ENCODE peak calls at places on chromosome 11, in six cellular contexts. One of them, this sample, is unnamed.

GRCh38 chr11:78161937-78162336 is 22.5 kb upstream of the ALG8 start:
- DNase-seq in trophoblast cell: no peak
- DNase-seq in neuronal stem cell: no peak
- DNase-seq in IMR-90: peak
- DNase-seq in H1: no peak
- DNase-seq in mesenchymal stem cell: peak
- DNase-seq in this sample: no peak

GRCh38 chr11:20501971-20502370 is 97.4 kb upstream of the SLC6A5 start:
- DNase-seq in trophoblast cell: no peak
- DNase-seq in neuronal stem cell: no peak
- DNase-seq in IMR-90: no peak
- DNase-seq in H1: no peak
- DNase-seq in mesenchymal stem cell: no peak
- DNase-seq in this sample: no peak

GRCh38 chr11:61803889-61804647 is 11.4 kb downstream of the FEN1 start:
- DNase-seq in trophoblast cell: no peak
- DNase-seq in neuronal stem cell: no peak
- DNase-seq in IMR-90: peak
- DNase-seq in H1: no peak
- DNase-seq in mesenchymal stem cell: no peak
- DNase-seq in this sample: no peak

GRCh38 chr11:126059238-126059761 is 3.4 kb downstream of the CDON start:
- DNase-seq in trophoblast cell: no peak
- DNase-seq in neuronal stem cell: no peak
- DNase-seq in IMR-90: no peak
- DNase-seq in H1: no peak
- DNase-seq in mesenchymal stem cell: no peak
- DNase-seq in this sample: no peak

GRCh38 chr11:9774591-9775392 is 110.9 kb downstream of the SWAP70 start:
- DNase-seq in trophoblast cell: peak
- DNase-seq in neuronal stem cell: no peak
- DNase-seq in IMR-90: peak
- DNase-seq in H1: no peak
- DNase-seq in mesenchymal stem cell: peak
- DNase-seq in this sample: no peak

GRCh38 chr11:11805228-11805627 is 36.5 kb upstream of the USP47 start:
- DNase-seq in trophoblast cell: no peak
- DNase-seq in neuronal stem cell: no peak
- DNase-seq in IMR-90: no peak
- DNase-seq in H1: no peak
- DNase-seq in mesenchymal stem cell: no peak
- DNase-seq in this sample: no peak

GRCh38 chr11:76623884-76624419 is 46.6 kb downstream of the LRRC32 start:
- DNase-seq in trophoblast cell: no peak
- DNase-seq in neuronal stem cell: no peak
- DNase-seq in IMR-90: no peak
- DNase-seq in H1: no peak
- DNase-seq in mesenchymal stem cell: no peak
- DNase-seq in this sample: no peak

GRCh38 chr11:18369398-18369797 is 25.0 kb upstream of the LDHA start:
- DNase-seq in trophoblast cell: no peak
- DNase-seq in neuronal stem cell: no peak
- DNase-seq in IMR-90: no peak
- DNase-seq in H1: no peak
- DNase-seq in mesenchymal stem cell: no peak
- DNase-seq in this sample: no peak

GRCh38 chr11:35040221-35040942 is 98.6 kb upstream of the CD44 start:
- DNase-seq in trophoblast cell: peak
- DNase-seq in neuronal stem cell: no peak
- DNase-seq in IMR-90: peak
- DNase-seq in H1: no peak
- DNase-seq in mesenchymal stem cell: peak
- DNase-seq in this sample: no peak

GRCh38 chr11:109267293-109268095 is 154.5 kb upstream of the C11orf87 start:
- DNase-seq in trophoblast cell: no peak
- DNase-seq in neuronal stem cell: no peak
- DNase-seq in IMR-90: no peak
- DNase-seq in H1: no peak
- DNase-seq in mesenchymal stem cell: peak
- DNase-seq in this sample: no peak

GRCh38 chr11:66251811-66252210 is 16.6 kb upstream of the RAB1B start:
- DNase-seq in trophoblast cell: no peak
- DNase-seq in neuronal stem cell: no peak
- DNase-seq in IMR-90: no peak
- DNase-seq in H1: no peak
- DNase-seq in mesenchymal stem cell: no peak
- DNase-seq in this sample: no peak

GRCh38 chr11:114180301-114181055 is 115.7 kb upstream of the NNMT start:
- DNase-seq in trophoblast cell: peak
- DNase-seq in neuronal stem cell: no peak
- DNase-seq in IMR-90: no peak
- DNase-seq in H1: no peak
- DNase-seq in mesenchymal stem cell: peak
- DNase-seq in this sample: peak

GRCh38 chr11:44950036-44950624 is 553 bp downstream of the TP53I11 start:
- DNase-seq in trophoblast cell: no peak
- DNase-seq in neuronal stem cell: peak
- DNase-seq in IMR-90: no peak
- DNase-seq in H1: peak
- DNase-seq in mesenchymal stem cell: no peak
- DNase-seq in this sample: no peak

GRCh38 chr11:121104223-121104831 is 3.3 kb downstream of the TECTA start:
- DNase-seq in trophoblast cell: no peak
- DNase-seq in neuronal stem cell: no peak
- DNase-seq in IMR-90: no peak
- DNase-seq in H1: peak
- DNase-seq in mesenchymal stem cell: no peak
- DNase-seq in this sample: peak

DNA sequence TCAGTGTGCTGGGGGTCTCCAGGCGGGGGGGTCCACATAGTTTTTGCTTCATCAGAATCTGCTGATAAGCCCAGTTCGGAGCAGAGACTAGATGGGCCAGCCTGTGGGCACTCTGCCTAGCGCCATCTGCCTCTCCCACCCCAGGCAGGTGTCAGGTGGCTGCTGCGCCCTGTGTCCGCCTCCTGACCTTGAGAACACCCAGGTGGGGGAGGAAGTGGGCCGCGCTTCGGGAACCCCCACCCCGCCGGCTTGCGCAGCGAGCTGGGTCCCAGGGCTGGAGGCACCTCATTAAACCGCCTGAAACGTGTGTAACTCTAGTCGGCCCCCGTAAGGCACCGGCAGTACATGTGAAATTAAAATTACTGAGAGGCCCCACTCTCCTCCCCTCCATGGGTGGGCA is 113.6 kb downstream of the KCNQ1 start:
- DNase-seq in trophoblast cell: no peak
- DNase-seq in neuronal stem cell: no peak
- DNase-seq in IMR-90: no peak
- DNase-seq in H1: no peak
- DNase-seq in mesenchymal stem cell: no peak
- DNase-seq in this sample: no peak
- H2BK5ac ChIP-seq in trophoblast cell: no peak
- H2BK5ac ChIP-seq in neuronal stem cell: no peak
- H2BK5ac ChIP-seq in IMR-90: no peak
- H2BK5ac ChIP-seq in H1: no peak
- H2BK5ac ChIP-seq in mesenchymal stem cell: no peak
- H2BK5ac ChIP-seq in this sample: no peak

GRCh38 chr11:117940736-117941135 is 11.5 kb upstream of the TMPRSS13 start:
- DNase-seq in trophoblast cell: no peak
- DNase-seq in neuronal stem cell: no peak
- DNase-seq in IMR-90: no peak
- DNase-seq in H1: peak
- DNase-seq in mesenchymal stem cell: no peak
- DNase-seq in this sample: no peak
- H4K91ac ChIP-seq in trophoblast cell: no peak
- H4K91ac ChIP-seq in neuronal stem cell: no peak
- H4K91ac ChIP-seq in IMR-90: no peak
- H4K91ac ChIP-seq in H1: no peak
- H4K91ac ChIP-seq in mesenchymal stem cell: no peak
- H4K91ac ChIP-seq in this sample: no peak

DNA sequence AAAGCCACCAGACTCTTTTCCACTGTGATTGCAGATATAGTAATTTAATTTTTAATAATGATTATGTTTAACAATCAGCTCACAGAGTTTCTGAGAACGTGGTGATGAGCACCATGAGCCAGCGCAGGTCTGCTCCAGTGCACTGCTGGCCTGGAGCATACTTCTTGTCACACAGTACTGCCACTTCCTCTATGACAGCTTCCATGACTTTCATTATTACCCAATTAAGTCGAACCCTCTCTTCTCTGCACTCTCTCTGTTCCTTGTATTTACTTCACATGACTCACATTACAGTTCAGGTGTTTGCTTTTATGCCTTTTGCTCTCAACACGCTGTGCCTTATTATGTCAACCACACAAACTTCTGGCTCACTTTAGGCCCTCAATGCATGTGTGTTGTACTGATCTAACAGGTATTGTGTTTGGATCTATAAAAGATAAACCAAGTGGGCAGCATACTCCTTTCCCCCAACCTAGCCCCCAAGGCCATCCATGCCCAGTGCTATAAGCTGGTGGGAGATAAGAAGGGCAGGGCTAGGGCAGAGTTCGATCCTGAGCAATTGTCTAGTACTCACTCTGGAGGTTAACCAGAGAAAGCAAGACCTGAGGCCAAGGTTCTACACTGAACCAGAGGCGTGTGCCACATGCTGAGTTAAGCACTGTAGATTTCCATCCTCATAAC is 356.4 kb downstream of the INSC start:
- DNase-seq in trophoblast cell: no peak
- DNase-seq in neuronal stem cell: no peak
- DNase-seq in IMR-90: no peak
- DNase-seq in H1: no peak
- DNase-seq in mesenchymal stem cell: no peak
- DNase-seq in this sample: no peak
- H3K4me2 ChIP-seq in trophoblast cell: no peak
- H3K4me2 ChIP-seq in neuronal stem cell: no peak
- H3K4me2 ChIP-seq in IMR-90: no peak
- H3K4me2 ChIP-seq in H1: no peak
- H3K4me2 ChIP-seq in mesenchymal stem cell: no peak
- H3K4me2 ChIP-seq in this sample: peak

DNA sequence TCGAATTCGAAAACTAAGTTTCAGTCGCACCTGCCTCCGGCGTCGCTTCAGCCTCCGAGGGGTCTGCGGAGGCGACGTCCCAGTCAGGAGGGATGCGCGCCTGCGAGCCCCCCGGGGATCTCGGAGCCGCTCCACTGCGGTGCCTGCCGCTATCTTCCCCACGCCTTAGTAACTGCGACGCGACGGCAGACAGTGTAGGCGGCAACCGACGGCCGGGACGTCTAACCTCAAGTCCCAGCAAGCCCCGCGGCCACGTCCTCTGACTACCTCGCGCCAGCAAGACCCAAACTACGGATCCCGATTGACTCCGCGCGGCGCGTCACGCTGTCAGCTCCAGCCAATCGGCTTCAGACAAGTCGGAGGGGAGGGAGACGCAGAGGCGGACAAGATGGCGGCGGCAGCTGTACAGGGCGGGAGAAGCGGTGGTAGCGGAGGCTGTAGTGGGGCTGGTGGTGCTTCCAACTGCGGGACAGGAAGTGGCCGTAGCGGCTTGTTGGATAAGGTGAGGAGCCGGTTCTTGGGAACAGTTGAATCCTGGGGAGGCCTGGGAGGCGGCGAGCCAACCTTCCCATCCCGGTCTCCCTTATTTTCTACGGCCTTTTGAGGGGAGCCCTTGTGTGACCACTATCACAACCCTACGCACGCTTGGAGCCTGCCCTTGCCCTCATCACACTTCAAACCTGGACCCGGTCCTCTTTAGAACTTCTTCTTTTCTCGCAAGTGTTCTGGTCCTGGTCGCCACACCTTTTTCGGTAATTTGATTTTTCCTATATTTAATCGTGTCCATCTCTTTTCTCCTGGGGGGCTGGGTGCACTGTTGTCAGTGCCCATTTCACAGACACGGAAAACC is at the start of the genes SPCS2 and XRRA1:
- DNase-seq in trophoblast cell: peak
- DNase-seq in neuronal stem cell: peak
- DNase-seq in IMR-90: peak
- DNase-seq in H1: peak
- DNase-seq in mesenchymal stem cell: peak
- DNase-seq in this sample: peak
- H2BK5ac ChIP-seq in trophoblast cell: peak
- H2BK5ac ChIP-seq in neuronal stem cell: peak
- H2BK5ac ChIP-seq in IMR-90: peak
- H2BK5ac ChIP-seq in H1: peak
- H2BK5ac ChIP-seq in mesenchymal stem cell: peak
- H2BK5ac ChIP-seq in this sample: no peak

DNA sequence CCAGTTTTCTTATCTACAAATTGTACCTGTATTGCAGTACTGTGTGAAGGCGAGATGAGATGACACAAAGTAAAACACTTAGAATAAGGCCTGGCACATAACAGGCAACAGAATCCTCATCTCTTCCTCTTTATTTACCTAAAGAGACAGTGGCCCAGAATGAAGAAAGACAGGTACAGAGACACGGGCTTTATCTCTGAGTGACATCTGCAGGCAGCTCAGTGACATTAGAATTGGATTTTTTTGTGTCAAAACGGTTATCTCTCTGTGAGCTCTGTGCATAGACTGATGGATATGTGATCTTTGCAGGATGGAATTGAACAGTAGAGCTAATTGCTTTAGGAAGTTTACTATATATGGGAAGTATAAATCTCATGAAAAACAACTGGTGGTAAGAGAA is 36.2 kb upstream of the TRPC6 start:
- DNase-seq in trophoblast cell: no peak
- DNase-seq in neuronal stem cell: no peak
- DNase-seq in IMR-90: no peak
- DNase-seq in H1: no peak
- DNase-seq in mesenchymal stem cell: no peak
- DNase-seq in this sample: no peak
- H4K91ac ChIP-seq in trophoblast cell: no peak
- H4K91ac ChIP-seq in neuronal stem cell: no peak
- H4K91ac ChIP-seq in IMR-90: no peak
- H4K91ac ChIP-seq in H1: no peak
- H4K91ac ChIP-seq in mesenchymal stem cell: no peak
- H4K91ac ChIP-seq in this sample: no peak

GRCh38 chr11:130416537-130416896 is 11.9 kb downstream of the ADAMTS8 start:
- DNase-seq in trophoblast cell: no peak
- DNase-seq in neuronal stem cell: no peak
- DNase-seq in IMR-90: no peak
- DNase-seq in H1: no peak
- DNase-seq in mesenchymal stem cell: no peak
- DNase-seq in this sample: no peak
- H3K4me2 ChIP-seq in trophoblast cell: no peak
- H3K4me2 ChIP-seq in neuronal stem cell: no peak
- H3K4me2 ChIP-seq in IMR-90: no peak
- H3K4me2 ChIP-seq in H1: no peak
- H3K4me2 ChIP-seq in mesenchymal stem cell: no peak
- H3K4me2 ChIP-seq in this sample: no peak